ENCODE peak calls at places on chromosome 9, in eight cellular contexts. N, Y, Q, H, G, O, B and W are unnamed samples.
A peak's percentile ranks its signal among the peaks of the same experiment; 100 is the strongest.

GRCh38 chr9:37974506-37975173 is 70.7 kb upstream of the SLC25A51 start:
- DNase-seq in O (peak; percentile 82), N (no peak), Q (no peak), G (no peak), H (no peak), B (no peak), Y (no peak), W (no peak)

GRCh38 chr9:114156311-114156657 is 947 bp downstream of the COL27A1 start:
- DNase-seq in Q (peak; percentile 38), H (no peak), N (peak; percentile 51), Y (no peak), B (peak; percentile 67), G (no peak), O (no peak), W (no peak)

GRCh38 chr9:99105152-99106043 is 485 bp downstream of the TGFBR1 start:
- DNase-seq in O (peak; percentile 81), B (peak; percentile 83), Y (peak; percentile 90), G (peak; percentile 58), Q (peak; percentile 85), H (peak; percentile 4), N (peak; percentile 72), W (peak; percentile 75)

GRCh38 chr9:77456829-77457437 is 191.2 kb downstream of the GNA14 start:
- DNase-seq in B (peak; percentile 92), N (peak; percentile 91), G (peak; percentile 94), H (peak; percentile 80), Y (peak; percentile 93), Q (peak; percentile 82), O (peak; percentile 74), W (peak; percentile 60)

GRCh38 chr9:106862115-106862945 is 636 bp upstream of the ZNF462 start:
- DNase-seq in B (no peak), H (peak; percentile 57), Y (peak; percentile 75), Q (peak; percentile 77), O (peak; percentile 44), G (no peak), N (peak; percentile 18), W (peak; percentile 39)

GRCh38 chr9:136309101-136309801 is 5.4 kb upstream of the CCDC187 start:
- DNase-seq in N (no peak), H (peak; percentile 81), O (no peak), Y (peak; percentile 46), B (no peak), G (no peak), Q (no peak), W (no peak)

GRCh38 chr9:136626740-136627642 is 35.7 kb upstream of the EGFL7 start:
- DNase-seq in B (no peak), O (no peak), G (no peak), H (no peak), N (no peak), Y (no peak), Q (peak; percentile 82), W (peak; percentile 98)

GRCh38 chr9:6645153-6646027 is at the start of gene GLDC:
- DNase-seq in H (peak; percentile 95), Q (peak; percentile 79), B (peak; percentile 59), O (no peak), G (no peak), Y (peak; percentile 86), N (peak; percentile 61), W (peak; percentile 90)

GRCh38 chr9:18689881-18690280 is 215.9 kb downstream of the ADAMTSL1 start:
- DNase-seq in Q (no peak), G (no peak), Y (no peak), O (no peak), B (no peak), N (no peak), H (no peak), W (no peak)